ENCODE peak calls at places on chromosome 1, in four cellular contexts. Q is MM.1S, P is A549, L is H9. D is an unnamed sample.
A peak's percentile ranks its signal among the peaks of the same experiment; 100 is the strongest.

GRCh38 chr1:198496216-198497143 is 44.0 kb downstream of the ATP6V1G3 start:
- DNase-seq in L (no peak), P (no peak), Q (no peak), D (no peak)

GRCh38 chr1:166952002-166952746 is 23.2 kb downstream of the ILDR2 start:
- DNase-seq in P (no peak), L (no peak), Q (no peak), D (no peak)

GRCh38 chr1:166166400-166166699 is 451 bp downstream of the FAM78B start:
- DNase-seq in P (no peak), L (no peak), Q (no peak), D (no peak)

GRCh38 chr1:155648207-155649147 is 38.5 kb downstream of the MSTO1 start:
- DNase-seq in L (peak; percentile 40), Q (no peak), P (peak; percentile 87), D (peak; percentile 20)

GRCh38 chr1:21952806-21953514 is 15.8 kb upstream of the HSPG2 start:
- DNase-seq in L (no peak), Q (no peak), P (no peak), D (no peak)

GRCh38 chr1:170001266-170001665 is 73.2 kb downstream of the KIFAP3 start:
- DNase-seq in L (no peak), P (no peak), Q (no peak), D (no peak)

GRCh38 chr1:198880818-198881597 is 242.2 kb downstream of the PTPRC start:
- DNase-seq in P (peak; percentile 74), Q (no peak), L (no peak), D (no peak)

GRCh38 chr1:234656981-234657651 is 47.1 kb upstream of the IRF2BP2 start:
- DNase-seq in P (peak; percentile 83), L (no peak), Q (peak; percentile 11), D (no peak)

GRCh38 chr1:26111530-26112406 is at the start of gene PDIK1L:
- DNase-seq in P (peak; percentile 94), L (peak; percentile 91), Q (peak; percentile 96), D (peak; percentile 98)

GRCh38 chr1:47650205-47650604 is 212.4 kb downstream of the FOXD2 start:
- DNase-seq in Q (no peak), L (peak; percentile 16), P (peak; percentile 87), D (no peak)

GRCh38 chr1:75423616-75424015 is 187.3 kb downstream of the SLC44A5 start:
- DNase-seq in P (no peak), Q (no peak), L (no peak), D (no peak)

GRCh38 chr1:1204998-1205768 is 1.2 kb downstream of the TNFRSF18 start:
- DNase-seq in L (no peak), Q (no peak), P (no peak), D (no peak)

GRCh38 chr1:35707253-35708178 is 11.2 kb downstream of the C1orf216 start:
- DNase-seq in L (peak; percentile 80), Q (peak; percentile 27), P (no peak), D (no peak)

GRCh38 chr1:186806477-186806876 is 22.3 kb upstream of the PLA2G4A start:
- DNase-seq in P (peak; percentile 77), L (peak; percentile 32), Q (peak; percentile 61), D (no peak)

GRCh38 chr1:227891223-227891954 is 56.3 kb downstream of the WNT9A start:
- DNase-seq in P (no peak), L (no peak), Q (no peak), D (no peak)

GRCh38 chr1:240998024-240998423 is 359.0 kb downstream of the RGS7 start:
- DNase-seq in L (no peak), Q (no peak), P (no peak), D (no peak)

GRCh38 chr1:91774520-91775203 is 111.3 kb downstream of the TGFBR3 start:
- DNase-seq in L (no peak), Q (no peak), P (no peak), D (no peak)

GRCh38 chr1:17561252-17561558 is 21.7 kb downstream of the ARHGEF10L start:
- DNase-seq in Q (no peak), L (no peak), P (no peak), D (no peak)

GRCh38 chr1:228082260-228082974 is at the start of gene ARF1:
- DNase-seq in P (peak; percentile 92), Q (peak; percentile 98), L (peak; percentile 94), D (peak; percentile 97)

GRCh38 chr1:39224295-39224829 is 19.9 kb downstream of the MACF1 start:
- DNase-seq in P (no peak), Q (no peak), L (no peak), D (no peak)

GRCh38 chr1:107683198-107683657 is 281.8 kb downstream of the VAV3 start:
- DNase-seq in L (no peak), Q (no peak), P (peak; percentile 90), D (no peak)

GRCh38 chr1:168826269-168826668 is 97.3 kb upstream of the DPT start:
- DNase-seq in P (no peak), L (no peak), Q (no peak), D (no peak)

GRCh38 chr1:116986531-116987255 is 14.9 kb upstream of the CD101 start:
- DNase-seq in Q (no peak), P (no peak), L (peak; percentile 36), D (no peak)

GRCh38 chr1:70468180-70468579 is 57.1 kb downstream of the CTH start:
- DNase-seq in P (no peak), L (no peak), Q (no peak), D (no peak)

GRCh38 chr1:25727819-25728286 is 72.1 kb upstream of the SELENON start:
- DNase-seq in P (no peak), Q (no peak), L (no peak), D (no peak)

GRCh38 chr1:221987860-221988520 is 246.1 kb upstream of the DUSP10 start:
- DNase-seq in L (no peak), P (peak; percentile 33), Q (no peak), D (no peak)

GRCh38 chr1:44031051-44031899 is at the start of gene SLC6A9:
- DNase-seq in Q (peak; percentile 53), L (peak; percentile 70), P (peak; percentile 47), D (peak; percentile 70)

DNA sequence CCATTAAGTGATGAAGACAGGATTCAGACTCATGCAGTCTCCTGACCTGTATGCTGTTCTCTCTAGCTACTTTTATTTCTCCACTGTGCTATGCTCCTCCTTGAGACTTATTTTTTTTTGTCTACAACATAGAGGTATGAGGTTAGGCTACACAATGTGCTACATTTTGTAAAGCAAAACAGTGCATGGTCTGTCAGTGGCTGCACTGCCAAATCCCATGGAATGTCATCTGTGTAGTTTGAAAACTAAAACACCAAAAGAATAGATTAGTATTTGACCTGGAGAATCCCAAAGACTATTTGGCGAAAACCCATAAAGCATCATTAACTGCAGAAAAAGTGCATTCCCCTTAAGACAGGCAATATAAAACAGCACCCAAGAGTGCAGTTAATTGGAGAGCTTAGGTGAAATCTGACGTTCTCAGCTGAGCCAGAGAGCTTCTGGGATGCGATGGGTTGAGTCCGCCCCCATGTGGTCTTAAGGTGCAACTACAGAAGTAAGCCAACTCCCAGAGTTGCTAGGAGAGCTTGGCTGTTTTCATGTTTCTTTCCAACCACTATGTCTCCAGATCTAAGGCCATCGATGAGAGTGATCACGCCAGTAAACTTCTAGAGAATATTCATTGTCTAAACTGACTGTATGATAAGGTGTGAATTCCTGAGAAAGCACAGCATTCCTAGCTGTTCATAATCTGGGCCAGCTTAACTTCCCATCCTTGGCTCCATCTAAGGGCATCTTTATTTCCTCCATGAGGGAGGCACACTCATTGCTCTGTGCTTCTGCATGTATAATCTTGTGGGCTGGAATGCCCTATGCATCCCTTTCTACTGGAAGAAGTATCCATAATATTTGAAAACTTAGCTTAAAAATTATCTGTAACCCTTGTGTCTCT is 20.7 kb upstream of the CYP2J2 start:
- DNase-seq in L (peak; percentile 63), P (peak; percentile 52), Q (peak; percentile 75), D (peak; percentile 61)
- TF ChIP-seq CTCF in L (peak; percentile 94), P (peak; percentile 68), Q (peak; percentile 93), D (peak; percentile 86)

GRCh38 chr1:8418301-8418700 is 100.4 kb downstream of the SLC45A1 start:
- DNase-seq in P (no peak), Q (no peak), L (no peak), D (no peak)

GRCh38 chr1:8419861-8420260 is 101.9 kb downstream of the SLC45A1 start:
- DNase-seq in P (no peak), L (no peak), Q (no peak), D (no peak)

GRCh38 chr1:8415526-8416278 is 97.8 kb downstream of the SLC45A1 start:
- DNase-seq in P (no peak), Q (no peak), L (no peak), D (no peak)

GRCh38 chr1:8419172-8419571 is 101.3 kb downstream of the SLC45A1 start:
- DNase-seq in P (no peak), Q (no peak), L (no peak), D (no peak)

DNA sequence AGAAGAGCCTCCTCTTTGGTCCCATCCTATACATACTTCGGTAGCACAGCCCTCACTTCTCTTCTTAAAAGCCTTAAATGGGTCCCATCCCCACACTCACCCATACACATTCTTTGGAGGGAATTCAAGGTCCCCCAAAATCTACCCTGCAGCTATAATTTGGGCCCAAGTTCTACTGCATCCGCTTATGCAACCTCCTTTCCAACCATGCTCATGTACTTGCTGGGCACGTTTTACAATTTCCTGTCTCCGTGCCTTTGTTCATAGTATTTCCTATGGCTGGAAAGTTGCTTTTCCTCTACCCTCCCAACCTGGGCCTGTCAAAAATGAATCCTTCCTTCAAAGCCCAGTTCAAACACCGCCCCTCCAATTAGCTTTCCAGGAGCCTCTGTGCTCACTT is 99.7 kb downstream of the SLC45A1 start:
- DNase-seq in P (no peak), L (no peak), Q (no peak), D (no peak)
- H3K4me1 ChIP-seq in P (peaks cover 31% of the 10 kb centered on the region), L (peaks cover 11% of the 10 kb centered on the region), Q (no peaks in the 10 kb centered on the region), D (peaks cover 57% of the 10 kb centered on the region)

DNA sequence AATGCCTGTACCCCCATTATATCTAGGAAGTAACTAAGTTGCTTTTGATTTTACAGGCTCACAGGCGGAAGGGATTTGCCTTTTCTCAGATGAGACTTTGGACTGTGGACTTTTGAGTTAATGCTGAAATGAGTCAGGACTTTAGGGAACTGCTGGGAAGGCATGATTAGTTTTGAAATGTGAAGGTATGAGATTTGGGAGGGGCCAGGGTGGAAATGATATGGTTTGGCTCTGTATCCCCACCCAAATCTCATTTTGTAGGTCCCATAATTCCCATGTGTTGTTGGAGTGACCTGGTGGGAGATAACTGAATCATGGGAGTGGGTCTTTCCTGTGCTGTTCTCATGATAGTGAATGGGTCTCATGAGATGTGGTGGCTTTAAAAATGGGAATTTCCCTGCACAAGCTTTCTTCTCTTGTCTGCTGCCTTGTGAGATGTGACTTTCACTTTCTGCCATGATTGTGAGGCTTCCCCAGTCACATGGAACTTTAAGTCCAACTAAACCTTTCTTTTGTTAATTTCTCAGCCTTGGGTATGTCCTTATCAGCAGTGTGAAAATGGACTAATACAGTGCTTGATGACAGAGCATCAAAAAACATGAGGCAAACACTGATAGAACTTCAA is 1119.5 kb downstream of the PLA2G4A start:
- DNase-seq in L (no peak), P (no peak), Q (peak; percentile 21), D (no peak)
- H3K9me3 ChIP-seq in L (no peaks in the 10 kb centered on the region), P (peaks cover 14% of the 10 kb centered on the region), Q (no peaks in the 10 kb centered on the region), D (no peaks in the 10 kb centered on the region)

GRCh38 chr1:150235852-150236613 is at the start of gene ANP32E:
- DNase-seq in Q (peak; percentile 100), L (peak; percentile 97), P (peak; percentile 100), D (peak; percentile 99)
- TF ChIP-seq CTCF in Q (peak; percentile 49), L (peak; percentile 31), P (no peak), D (peak; percentile 67)

D was measured in OCI-LY7.